ENCODE peak calls at places on chromosomes 3 and 15, in seven cellular contexts. E is mesenteric fat pad, S is EL, H is HL-60, P is kidney, R is AG20443, W is RKO. G is an unnamed sample.

GRCh38 chr15:98904466-98905048 is 103.0 kb downstream of the PGPEP1L start:
- DNase-seq in E (no peak), P (no peak), S (peak), R (peak), H (peak), W (peak), G (peak)

GRCh38 chr15:44536962-44537727 is at the start of gene EIF3J:
- DNase-seq in H (peak), S (peak), W (peak), R (peak), P (peak), E (peak), G (peak)

GRCh38 chr3:193530231-193531165 is 24.2 kb downstream of the ATP13A4 start:
- DNase-seq in S (no peak), P (no peak), W (no peak), E (no peak), H (no peak), R (no peak), G (no peak)

GRCh38 chr15:84840741-84841429 is 23.7 kb downstream of the ALPK3 start:
- DNase-seq in H (no peak), P (peak), R (peak), E (peak), W (no peak), S (peak), G (no peak)

GRCh38 chr3:122680381-122681293 is at the start of gene PARP14:
- DNase-seq in P (peak), E (no peak), H (peak), S (peak), W (peak), R (peak), G (peak)

GRCh38 chr15:101602801-101603200 is 49.4 kb downstream of the TM2D3 start:
- DNase-seq in R (no peak), W (no peak), E (no peak), S (no peak), H (no peak), P (no peak), G (no peak)

GRCh38 chr3:87426916-87427315 is 150.5 kb upstream of the POU1F1 start:
- DNase-seq in S (peak), H (no peak), R (peak), P (no peak), W (no peak), E (no peak), G (peak)

GRCh38 chr3:69216981-69217380 is 94.6 kb upstream of the LMOD3 start:
- DNase-seq in R (no peak), P (no peak), E (no peak), W (no peak), H (no peak), S (no peak), G (no peak)

GRCh38 chr3:31174055-31174454 is 279.6 kb upstream of the GADL1 start:
- DNase-seq in E (no peak), P (no peak), S (no peak), R (no peak), W (no peak), H (no peak), G (no peak)

GRCh38 chr3:17740703-17741102 is 1.7 kb downstream of the TBC1D5 start:
- DNase-seq in R (no peak), S (peak), W (peak), E (no peak), H (peak), P (no peak), G (peak)

GRCh38 chr3:195551381-195551978 is 8.4 kb upstream of the PPP1R2 start:
- DNase-seq in H (no peak), S (no peak), E (no peak), R (no peak), W (no peak), P (no peak), G (no peak)

GRCh38 chr3:13879102-13879945 is 547 bp downstream of the WNT7A start:
- DNase-seq in S (no peak), W (no peak), R (peak), P (peak), H (no peak), E (peak), G (no peak)

GRCh38 chr3:69212411-69213160 is 90.2 kb upstream of the LMOD3 start:
- DNase-seq in P (no peak), W (peak), S (peak), R (no peak), E (no peak), H (peak), G (peak)

GRCh38 chr3:45986303-45986982 is 9.2 kb downstream of the FYCO1 start:
- DNase-seq in R (peak), E (no peak), H (no peak), P (peak), W (no peak), S (peak), G (peak)

GRCh38 chr15:67030036-67030762 is 35.2 kb upstream of the SMAD3 start:
- DNase-seq in W (no peak), S (no peak), R (no peak), P (no peak), E (no peak), H (no peak), G (no peak)

GRCh38 chr15:91627473-91628309 is 225.8 kb upstream of the SLCO3A1 start:
- DNase-seq in P (no peak), E (no peak), H (no peak), W (no peak), S (no peak), R (peak), G (no peak)

GRCh38 chr3:69665026-69665739 is 74.1 kb upstream of the MITF start:
- DNase-seq in S (no peak), H (no peak), E (no peak), P (no peak), W (peak), R (no peak), G (peak)

GRCh38 chr3:30465454-30465853 is 140.9 kb upstream of the TGFBR2 start:
- DNase-seq in E (no peak), P (no peak), S (no peak), W (no peak), R (no peak), H (no peak), G (no peak)

GRCh38 chr3:8622873-8623725 is 21.5 kb downstream of the SSUH2 start:
- DNase-seq in R (peak), H (peak), E (no peak), S (peak), P (peak), W (peak), G (peak)